ENCODE peak calls at places on chromosomes 7 and 10, in five cellular contexts. One of them, this sample, is unnamed.

GRCh38 chr7:81159402-81159801 is 240.6 kb upstream of the SEMA3C start:
- DNase-seq in H1: no peak
- DNase-seq in HepG2: peak; percentile 65
- DNase-seq in HCT116: peak; percentile 13
- DNase-seq in GM12878: no peak
- DNase-seq in this sample: peak; percentile 35

GRCh38 chr10:85612378-85612775 is 754.2 kb downstream of the GRID1 start:
- DNase-seq in HCT116: no peak
- DNase-seq in H1: no peak
- DNase-seq in HepG2: no peak
- DNase-seq in GM12878: peak; percentile 21
- DNase-seq in this sample: no peak

GRCh38 chr7:106048621-106049020 is 63.5 kb downstream of the SYPL1 start:
- DNase-seq in HCT116: no peak
- DNase-seq in HepG2: no peak
- DNase-seq in GM12878: no peak
- DNase-seq in H1: no peak
- DNase-seq in this sample: no peak

GRCh38 chr10:51162002-51162401 is 87.7 kb downstream of the PRKG1 start:
- DNase-seq in HepG2: no peak
- DNase-seq in GM12878: no peak
- DNase-seq in H1: no peak
- DNase-seq in HCT116: no peak
- DNase-seq in this sample: no peak

GRCh38 chr10:86264481-86265231 is 101.9 kb downstream of the GRID1 start:
- DNase-seq in H1: no peak
- DNase-seq in HepG2: no peak
- DNase-seq in HCT116: no peak
- DNase-seq in GM12878: no peak
- DNase-seq in this sample: no peak

GRCh38 chr7:128091106-128091505 is 59.9 kb upstream of the LRRC4 start:
- DNase-seq in HCT116: no peak
- DNase-seq in H1: no peak
- DNase-seq in GM12878: no peak
- DNase-seq in HepG2: no peak
- DNase-seq in this sample: no peak

GRCh38 chr7:123647106-123647730 is 8.4 kb upstream of the LMOD2 start:
- DNase-seq in GM12878: no peak
- DNase-seq in H1: no peak
- DNase-seq in HCT116: no peak
- DNase-seq in HepG2: no peak
- DNase-seq in this sample: no peak

GRCh38 chr7:105130580-105130979 is 116.6 kb downstream of the KMT2E start:
- DNase-seq in GM12878: no peak
- DNase-seq in HepG2: no peak
- DNase-seq in H1: no peak
- DNase-seq in HCT116: no peak
- DNase-seq in this sample: no peak

GRCh38 chr10:86226016-86226415 is 140.6 kb downstream of the GRID1 start:
- DNase-seq in GM12878: no peak
- DNase-seq in H1: no peak
- DNase-seq in HCT116: no peak
- DNase-seq in HepG2: no peak
- DNase-seq in this sample: no peak

GRCh38 chr7:151924508-151924907 is 31.7 kb upstream of the GALNTL5 start:
- DNase-seq in HepG2: no peak
- DNase-seq in H1: no peak
- DNase-seq in HCT116: no peak
- DNase-seq in GM12878: no peak
- DNase-seq in this sample: no peak

GRCh38 chr7:113652501-113652900 is 266.3 kb downstream of the PPP1R3A start:
- DNase-seq in H1: no peak
- DNase-seq in HepG2: no peak
- DNase-seq in HCT116: no peak
- DNase-seq in GM12878: no peak
- DNase-seq in this sample: no peak

GRCh38 chr7:126657599-126658358 is 595.0 kb downstream of the GRM8 start:
- DNase-seq in HCT116: no peak
- DNase-seq in GM12878: peak; percentile 77
- DNase-seq in H1: no peak
- DNase-seq in HepG2: peak; percentile 10
- DNase-seq in this sample: no peak

GRCh38 chr10:125848371-125848770 is 25.0 kb downstream of the BCCIP start:
- DNase-seq in HepG2: no peak
- DNase-seq in H1: no peak
- DNase-seq in GM12878: no peak
- DNase-seq in HCT116: no peak
- DNase-seq in this sample: no peak

GRCh38 chr7:10429031-10429430 is 544.6 kb upstream of the PHF14 start:
- DNase-seq in HepG2: no peak
- DNase-seq in H1: no peak
- DNase-seq in GM12878: no peak
- DNase-seq in HCT116: no peak
- DNase-seq in this sample: no peak

GRCh38 chr10:75547391-75548298 is 116.2 kb downstream of the LRMDA start:
- DNase-seq in GM12878: peak; percentile 33
- DNase-seq in HCT116: no peak
- DNase-seq in HepG2: no peak
- DNase-seq in H1: no peak
- DNase-seq in this sample: no peak

GRCh38 chr10:132848306-132848705 is 62.4 kb upstream of the NKX6-2 start:
- DNase-seq in H1: no peak
- DNase-seq in HCT116: no peak
- DNase-seq in GM12878: no peak
- DNase-seq in HepG2: no peak
- DNase-seq in this sample: no peak

GRCh38 chr10:93315261-93315660 is 166.9 kb downstream of the MYOF start:
- DNase-seq in GM12878: no peak
- DNase-seq in HCT116: no peak
- DNase-seq in H1: no peak
- DNase-seq in HepG2: no peak
- DNase-seq in this sample: no peak

DNA sequence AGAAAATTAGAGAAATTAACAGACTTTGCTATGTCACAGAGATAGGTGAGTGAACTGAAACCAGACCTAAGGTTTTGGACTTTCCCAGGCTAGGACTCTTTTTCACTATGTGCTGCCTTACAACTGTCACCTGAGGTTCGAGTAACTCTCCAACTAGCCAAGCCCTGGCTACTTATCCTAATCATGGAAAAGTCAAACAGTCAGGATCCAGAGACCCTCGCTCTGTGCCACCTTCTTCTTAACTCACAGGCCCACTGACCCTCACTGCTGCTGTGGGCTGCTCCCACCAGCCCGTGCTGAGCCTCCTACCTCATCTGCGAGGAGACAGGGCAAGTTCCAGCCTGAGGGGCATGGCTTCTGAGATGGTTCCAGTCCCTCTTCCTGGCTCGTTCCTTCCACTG is 211.4 kb upstream of the KLF14 start:
- DNase-seq in GM12878: no peak
- DNase-seq in HCT116: no peak
- DNase-seq in H1: no peak
- DNase-seq in HepG2: no peak
- DNase-seq in this sample: no peak
- TF ChIP-seq SRF in GM12878: no peak
- TF ChIP-seq SRF in HCT116: no peak
- TF ChIP-seq SRF in H1: no peak
- TF ChIP-seq SRF in HepG2: no peak
- TF ChIP-seq SRF in this sample: no peak

DNA sequence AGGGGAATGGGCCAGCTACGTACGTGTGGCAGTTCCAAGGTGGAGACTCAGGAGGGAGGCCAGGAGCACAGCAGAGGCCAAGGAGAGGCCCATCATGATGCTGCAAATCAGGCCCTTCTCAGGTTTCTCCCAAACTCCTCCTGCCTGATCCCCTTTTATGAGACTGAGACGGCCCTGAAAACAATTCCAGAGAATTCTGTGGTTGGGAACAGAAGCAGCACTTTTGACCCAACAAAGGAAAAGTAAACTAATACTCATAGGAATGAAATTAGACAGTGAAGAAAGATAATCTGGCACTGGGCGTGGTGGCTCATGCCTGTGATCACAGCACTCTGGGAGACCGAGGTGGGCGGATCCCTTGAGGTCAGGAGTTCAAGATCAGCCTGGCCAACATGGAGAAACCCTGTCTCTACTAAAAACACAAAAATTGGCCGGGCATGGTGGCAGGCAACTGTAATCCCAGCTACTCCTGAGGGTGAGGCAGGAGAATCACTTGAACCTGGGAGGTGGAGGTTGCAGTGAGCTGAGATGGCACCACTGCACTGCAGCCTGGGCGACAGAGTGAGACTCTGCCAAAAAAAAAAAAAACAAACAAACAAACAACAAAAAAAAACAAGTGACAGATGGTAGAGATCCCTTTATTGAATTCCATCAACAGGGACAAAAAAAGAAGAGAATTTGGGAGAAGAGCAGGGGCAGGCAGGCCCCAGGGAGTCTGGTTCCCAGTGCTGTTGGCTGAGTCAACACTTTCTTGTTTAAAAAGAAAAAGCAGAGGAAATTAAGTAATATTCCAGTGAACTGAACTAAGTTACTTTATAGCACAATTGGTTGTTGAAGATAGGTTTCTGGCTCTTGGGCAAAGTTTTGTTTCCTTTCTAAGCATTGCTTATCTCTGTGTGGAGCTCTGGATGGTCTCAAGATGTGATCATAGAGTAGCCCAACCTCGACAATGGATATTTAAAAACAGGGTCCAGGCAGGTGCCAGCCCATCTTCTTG is at the start of gene CCL26:
- DNase-seq in GM12878: no peak
- DNase-seq in H1: no peak
- DNase-seq in HCT116: no peak
- DNase-seq in HepG2: peak; percentile 71
- DNase-seq in this sample: no peak
- TF ChIP-seq SRF in GM12878: no peak
- TF ChIP-seq SRF in H1: no peak
- TF ChIP-seq SRF in HCT116: no peak
- TF ChIP-seq SRF in HepG2: no peak
- TF ChIP-seq SRF in this sample: no peak

GRCh38 chr7:73650524-73650923 is 17.1 kb upstream of the VPS37D start:
- DNase-seq in HCT116: no peak
- DNase-seq in HepG2: no peak
- DNase-seq in GM12878: no peak
- DNase-seq in H1: no peak
- DNase-seq in this sample: no peak

GRCh38 chr7:73645643-73646182 is 21.4 kb upstream of the MLXIPL start:
- DNase-seq in HepG2: no peak
- DNase-seq in HCT116: no peak
- DNase-seq in GM12878: no peak
- DNase-seq in H1: no peak
- DNase-seq in this sample: no peak

GRCh38 chr7:73648593-73649332 is 18.9 kb upstream of the VPS37D start:
- DNase-seq in HepG2: no peak
- DNase-seq in H1: no peak
- DNase-seq in GM12878: no peak
- DNase-seq in HCT116: no peak
- DNase-seq in this sample: no peak

GRCh38 chr7:73646785-73647724 is 20.6 kb upstream of the VPS37D start:
- DNase-seq in HCT116: no peak
- DNase-seq in H1: no peak
- DNase-seq in HepG2: no peak
- DNase-seq in GM12878: no peak
- DNase-seq in this sample: no peak

DNA sequence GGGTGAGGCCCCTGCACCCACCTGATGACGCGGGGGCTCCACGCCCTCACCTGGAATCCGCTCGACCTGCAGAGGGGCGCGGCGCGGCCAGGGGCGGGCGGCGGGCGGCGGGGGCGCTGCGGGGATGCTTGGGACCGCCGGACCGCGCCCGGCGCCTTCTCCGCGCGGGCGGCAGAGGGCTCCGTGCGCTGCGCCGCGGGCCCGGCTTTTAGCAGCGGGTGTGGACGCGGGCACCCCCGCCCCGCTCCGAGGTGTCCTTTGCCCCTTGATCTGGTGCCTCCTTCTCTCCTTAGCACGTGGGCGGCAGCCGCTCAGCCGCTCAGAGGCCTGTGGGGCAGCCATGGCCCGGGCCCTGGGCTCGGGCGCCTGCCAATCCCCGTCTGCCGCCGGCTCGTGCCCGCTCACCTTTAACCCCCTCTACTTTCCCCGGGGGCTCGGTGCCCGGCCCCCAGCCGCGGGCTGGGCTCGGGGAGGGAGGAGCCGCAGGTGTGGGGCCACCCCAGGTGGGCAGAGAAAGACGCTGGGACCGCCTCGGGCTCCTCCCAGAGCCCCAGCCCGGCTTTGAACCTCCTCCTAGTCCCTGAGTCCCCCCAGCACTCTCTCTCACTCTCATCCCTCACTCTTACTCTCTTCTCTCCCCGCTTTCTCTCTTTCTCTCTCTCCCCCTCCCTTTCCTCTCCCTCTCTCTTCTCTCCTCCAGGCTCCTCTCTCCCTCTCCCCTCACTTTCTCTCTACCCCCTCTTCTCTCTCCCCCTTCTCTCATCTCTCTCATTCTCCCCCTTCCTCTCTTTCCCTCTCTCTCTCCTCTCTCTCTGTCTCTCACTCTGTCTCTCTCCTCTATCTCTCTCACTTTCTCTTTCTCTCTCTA is 19.7 kb upstream of the VPS37D start:
- DNase-seq in H1: no peak
- DNase-seq in HCT116: no peak
- DNase-seq in GM12878: no peak
- DNase-seq in HepG2: peak; percentile 41
- DNase-seq in this sample: no peak
- TF ChIP-seq SRF in H1: no peak
- TF ChIP-seq SRF in HCT116: no peak
- TF ChIP-seq SRF in GM12878: no peak
- TF ChIP-seq SRF in HepG2: no peak
- TF ChIP-seq SRF in this sample: no peak

GRCh38 chr7:98278408-98278807 is 3.1 kb upstream of the BRI3 start:
- DNase-seq in HCT116: no peak
- DNase-seq in HepG2: peak; percentile 24
- DNase-seq in GM12878: no peak
- DNase-seq in H1: no peak
- DNase-seq in this sample: no peak

GRCh38 chr7:98280791-98281756 is at the start of gene BRI3:
- DNase-seq in HepG2: peak; percentile 78
- DNase-seq in GM12878: peak; percentile 12
- DNase-seq in H1: peak; percentile 58
- DNase-seq in HCT116: peak; percentile 64
- DNase-seq in this sample: peak; percentile 92

GRCh38 chr7:98278936-98279335 is 2.5 kb upstream of the BRI3 start:
- DNase-seq in H1: no peak
- DNase-seq in GM12878: no peak
- DNase-seq in HCT116: no peak
- DNase-seq in HepG2: no peak
- DNase-seq in this sample: no peak

GRCh38 chr7:98280296-98280695 is 1.2 kb upstream of the BRI3 start:
- DNase-seq in HepG2: no peak
- DNase-seq in HCT116: no peak
- DNase-seq in GM12878: no peak
- DNase-seq in H1: no peak
- DNase-seq in this sample: no peak

DNA sequence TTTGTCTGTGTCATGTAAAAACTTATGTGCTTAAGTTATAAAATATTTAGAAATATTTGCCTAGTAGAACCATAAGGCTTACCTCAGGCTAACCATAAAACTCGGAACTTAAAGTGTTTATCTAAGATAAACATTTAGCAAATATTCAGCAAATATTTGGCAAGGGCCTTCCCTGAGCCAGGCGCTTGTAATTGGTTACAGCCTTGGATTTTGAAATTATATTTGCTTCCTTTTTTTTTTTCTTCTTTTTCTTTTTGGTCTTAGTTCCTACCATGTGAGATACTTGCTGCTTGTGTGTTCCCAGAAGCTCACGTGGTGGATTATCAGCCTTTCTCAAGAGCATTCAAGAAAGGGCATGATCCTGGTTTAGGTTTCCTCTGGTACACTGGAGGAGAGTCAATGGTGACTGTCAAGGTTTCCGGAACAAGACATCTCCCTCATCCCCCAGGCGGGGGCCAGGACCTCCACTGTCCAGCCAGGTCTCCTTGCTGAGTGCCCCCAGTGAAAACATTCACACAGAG is 5.2 kb upstream of the BRI3 start:
- DNase-seq in HCT116: no peak
- DNase-seq in HepG2: peak; percentile 64
- DNase-seq in H1: no peak
- DNase-seq in GM12878: no peak
- DNase-seq in this sample: no peak
- TF ChIP-seq SRF in HCT116: no peak
- TF ChIP-seq SRF in HepG2: no peak
- TF ChIP-seq SRF in H1: no peak
- TF ChIP-seq SRF in GM12878: no peak
- TF ChIP-seq SRF in this sample: no peak

This sample was measured in K562.